ENCODE peak calls at places on chromosomes 1 and 21, in four cellular contexts. B, N, R and Y are unnamed samples.

GRCh38 chr1:107617921-107618320 is 347.1 kb downstream of the VAV3 start:
- DNase-seq in R (no peak), B (no peak), N (no peak), Y (no peak)

GRCh38 chr1:19096036-19096833 is 113.8 kb downstream of the UBR4 start:
- DNase-seq in B (no peak), N (peak; percentile 53), R (peak; percentile 31), Y (no peak)

GRCh38 chr1:151905070-151905442 is 4.3 kb downstream of the THEM4 start:
- DNase-seq in R (no peak), N (no peak), B (no peak), Y (peak; percentile 62)

GRCh38 chr1:43660355-43660754 is 10.4 kb downstream of the KDM4A start:
- DNase-seq in R (no peak), N (no peak), B (no peak), Y (no peak)

GRCh38 chr1:90850181-90850924 is 133.3 kb upstream of the BARHL2 start:
- DNase-seq in B (no peak), R (peak; percentile 51), N (no peak), Y (no peak)

GRCh38 chr1:95127380-95127779 is 10.2 kb downstream of the TLCD4 start:
- DNase-seq in B (no peak), N (no peak), R (no peak), Y (no peak)

GRCh38 chr1:238221738-238222137 is 331.0 kb upstream of the ZP4 start:
- DNase-seq in N (no peak), R (no peak), B (no peak), Y (no peak)

GRCh38 chr1:183185941-183186490 is at the start of gene LAMC2:
- DNase-seq in N (peak; percentile 98), R (peak; percentile 67), B (no peak), Y (no peak)

GRCh38 chr1:41872074-41872473 is 46.6 kb downstream of the HIVEP3 start:
- DNase-seq in B (no peak), R (no peak), N (no peak), Y (no peak)

GRCh38 chr1:184299796-184300195 is 87.0 kb upstream of the C1orf21 start:
- DNase-seq in B (no peak), R (no peak), N (no peak), Y (no peak)

GRCh38 chr21:25561668-25562641 is 45.3 kb downstream of the MRPL39 start:
- DNase-seq in N (peak; percentile 29), R (peak; percentile 69), B (peak; percentile 73), Y (peak; percentile 87)

GRCh38 chr1:21342961-21343838 is 52.9 kb upstream of the ECE1 start:
- DNase-seq in N (no peak), B (no peak), R (no peak), Y (no peak)

GRCh38 chr1:62178372-62178771 is 16.3 kb upstream of the L1TD1 start:
- DNase-seq in R (no peak), N (no peak), B (no peak), Y (no peak)